ENCODE peak calls at places on chromosomes 1 and 21, in six cellular contexts. F is ovary, X is spleen, U is AG04450, H is A549, A is GM23248. M is an unnamed sample.

GRCh38 chr1:228085287-228085926 is 2.9 kb downstream of the ARF1 start:
- DNase-seq in U (peak), H (no peak), X (peak), A (peak), F (peak), M (peak)

GRCh38 chr1:12294076-12294475 is 64.2 kb downstream of the VPS13D start:
- DNase-seq in X (no peak), U (no peak), F (no peak), H (no peak), A (peak), M (no peak)

GRCh38 chr1:59293849-59294248 is 3.0 kb upstream of the FGGY start:
- DNase-seq in X (peak), U (no peak), F (no peak), H (no peak), A (no peak), M (no peak)

GRCh38 chr1:161198877-161199431 is at the start of gene ADAMTS4:
- DNase-seq in X (peak), U (peak), H (no peak), F (peak), A (peak), M (no peak)

GRCh38 chr21:37153935-37154350 is 80.9 kb downstream of the TTC3 start:
- DNase-seq in F (peak), H (no peak), U (no peak), X (no peak), A (no peak), M (no peak)

GRCh38 chr1:176119549-176119948 is 87.5 kb downstream of the COP1 start:
- DNase-seq in F (no peak), U (no peak), H (peak), A (peak), X (no peak), M (no peak)

GRCh38 chr1:2115922-2116341 is 65.7 kb downstream of the PRKCZ start:
- DNase-seq in U (no peak), F (no peak), X (no peak), H (no peak), A (no peak), M (peak)

GRCh38 chr1:28510350-28511223 is 4.7 kb downstream of the RCC1 start:
- DNase-seq in H (no peak), U (no peak), A (peak), X (no peak), F (no peak), M (no peak)

GRCh38 chr1:243490748-243491686 is 235.2 kb downstream of the SDCCAG8 start:
- DNase-seq in H (no peak), X (no peak), F (no peak), U (peak), A (peak), M (no peak)

GRCh38 chr1:210446479-210446878 is 117.8 kb downstream of the HHAT start:
- DNase-seq in F (no peak), U (no peak), H (no peak), X (peak), A (no peak), M (no peak)

GRCh38 chr1:194952171-194952570 is 1656.1 kb downstream of the KCNT2 start:
- DNase-seq in F (no peak), U (no peak), X (no peak), A (no peak), H (no peak), M (no peak)

GRCh38 chr1:18820791-18821641 is 38.4 kb downstream of the TAS1R2 start:
- DNase-seq in H (peak), U (peak), A (peak), F (peak), X (peak), M (peak)

GRCh38 chr1:191495040-191495439 is 663.2 kb upstream of the RGS18 start:
- DNase-seq in H (no peak), A (no peak), X (no peak), F (no peak), U (no peak), M (no peak)

GRCh38 chr1:9657521-9658032 is 6.0 kb downstream of the PIK3CD start:
- DNase-seq in U (no peak), F (no peak), H (no peak), A (no peak), X (no peak), M (no peak)

GRCh38 chr1:175536921-175537320 is 206.5 kb downstream of the TNR start:
- DNase-seq in F (no peak), U (no peak), A (no peak), X (no peak), H (no peak), M (no peak)

GRCh38 chr1:200488375-200489165 is 78.7 kb upstream of the ZNF281 start:
- DNase-seq in F (no peak), H (peak), A (peak), X (no peak), U (peak), M (no peak)

GRCh38 chr1:19765623-19766022 is 34.1 kb downstream of the TMCO4 start:
- DNase-seq in U (peak), A (peak), F (no peak), H (peak), X (no peak), M (no peak)

GRCh38 chr1:227942716-227943261 is 4.9 kb downstream of the WNT9A start:
- DNase-seq in U (no peak), A (no peak), X (peak), H (no peak), F (peak), M (peak)

GRCh38 chr1:83583351-83584014 is 415.4 kb downstream of the TTLL7 start:
- DNase-seq in A (peak), U (no peak), F (no peak), H (no peak), X (no peak), M (no peak)

GRCh38 chr1:91165033-91165654 is 143.3 kb upstream of the ZNF644 start:
- DNase-seq in F (peak), U (peak), H (peak), X (peak), A (peak), M (peak)

GRCh38 chr1:223129229-223129851 is 13.7 kb downstream of the TLR5 start:
- DNase-seq in H (peak), X (peak), A (peak), F (peak), U (no peak), M (peak)

GRCh38 chr1:91511386-91511785 is 10.7 kb downstream of the CDC7 start:
- DNase-seq in H (peak), X (no peak), U (no peak), A (peak), F (no peak), M (no peak)

GRCh38 chr1:36481771-36482723 is 666 bp downstream of the CSF3R start:
- DNase-seq in U (no peak), X (peak), H (no peak), A (no peak), F (no peak), M (no peak)
- H3K27ac ChIP-seq in U (no peak), X (peak), H (peak), A (no peak), F (no peak), M (peak)

DNA sequence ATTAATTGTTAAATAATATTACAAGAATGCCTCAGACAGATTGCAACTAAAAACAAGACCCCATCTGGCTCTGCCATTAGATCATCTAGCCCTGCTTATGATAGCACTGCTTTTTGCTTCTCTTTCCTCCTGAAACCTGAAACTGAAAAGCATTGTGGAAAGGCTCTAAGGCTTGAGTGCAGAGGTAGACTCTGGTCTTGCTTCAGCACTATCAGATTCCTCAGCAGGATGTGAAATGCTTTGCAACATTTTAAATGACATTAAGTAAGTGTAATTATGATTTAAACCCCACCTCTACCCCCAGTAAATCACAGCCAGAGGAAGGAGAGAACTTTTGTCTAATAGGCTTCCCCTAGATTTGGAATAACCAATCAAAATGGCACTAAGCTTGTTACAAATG is 32.9 kb downstream of the PHC2 start:
- DNase-seq in A (no peak), X (no peak), F (no peak), U (no peak), H (no peak), M (no peak)
- H3K27ac ChIP-seq in A (no peak), X (no peak), F (no peak), U (no peak), H (no peak), M (no peak)

GRCh38 chr1:77888071-77888428 is 374 bp upstream of the NEXN start:
- DNase-seq in F (no peak), A (peak), H (peak), X (no peak), U (peak), M (no peak)
- H3K27ac ChIP-seq in F (peak), A (peak), H (peak), X (peak), U (peak), M (peak)

GRCh38 chr1:16375521-16376359 is 8.7 kb downstream of the SZRD1 start:
- DNase-seq in X (peak), U (peak), A (peak), F (no peak), H (no peak), M (no peak)

GRCh38 chr1:16374266-16374665 is 7.2 kb downstream of the SZRD1 start:
- DNase-seq in F (no peak), A (no peak), H (no peak), X (no peak), U (no peak), M (no peak)

GRCh38 chr1:16369821-16370220 is 2.8 kb downstream of the SZRD1 start:
- DNase-seq in H (no peak), F (no peak), U (no peak), X (no peak), A (no peak), M (no peak)

GRCh38 chr1:16371725-16372124 is 4.7 kb downstream of the SZRD1 start:
- DNase-seq in H (no peak), F (no peak), A (peak), X (no peak), U (no peak), M (no peak)

GRCh38 chr1:16372535-16373340 is 5.7 kb downstream of the SZRD1 start:
- DNase-seq in X (no peak), A (peak), U (no peak), H (peak), F (no peak), M (no peak)
- H3K27ac ChIP-seq in X (no peak), A (peak), U (peak), H (peak), F (no peak), M (peak)

GRCh38 chr21:39153842-39154241 is 29.4 kb downstream of the PSMG1 start:
- DNase-seq in H (no peak), A (no peak), F (no peak), X (no peak), U (no peak), M (no peak)

GRCh38 chr21:39155578-39155977 is 27.7 kb downstream of the PSMG1 start:
- DNase-seq in F (no peak), H (no peak), X (no peak), A (no peak), U (no peak), M (no peak)

GRCh38 chr21:39159342-39160063 is 23.7 kb downstream of the PSMG1 start:
- DNase-seq in H (no peak), X (no peak), A (no peak), F (no peak), U (peak), M (no peak)

GRCh38 chr21:39153373-39153772 is 29.9 kb downstream of the PSMG1 start:
- DNase-seq in A (peak), F (no peak), X (no peak), U (no peak), H (no peak), M (no peak)

GRCh38 chr21:39156024-39156423 is 27.2 kb downstream of the PSMG1 start:
- DNase-seq in U (no peak), X (no peak), F (no peak), A (no peak), H (no peak), M (no peak)
- H3K27ac ChIP-seq in U (peak), X (no peak), F (no peak), A (no peak), H (no peak), M (no peak)

GRCh38 chr1:212791261-212791675 is 309 bp downstream of the NSL1 start:
- DNase-seq in F (no peak), X (no peak), H (peak), A (peak), U (no peak), M (no peak)
- H3K27ac ChIP-seq in F (peak), X (peak), H (peak), A (peak), U (peak), M (peak)

GRCh38 chr1:17565551-17565971 is 26.1 kb downstream of the ARHGEF10L start:
- DNase-seq in F (no peak), H (no peak), A (no peak), U (no peak), X (no peak), M (no peak)
- H3K27ac ChIP-seq in F (no peak), H (no peak), A (no peak), U (no peak), X (no peak), M (no peak)

M was measured in upper lobe of right lung.